ENCODE peak calls at places on chromosomes 13 and 19, in six cellular contexts. J is AG09319, N is ascending aorta, H is lower leg skin, Y is suprapubic skin, K is Calu3. F is an unnamed sample.
A peak's percentile ranks its signal among the peaks of the same experiment; 100 is the strongest.

GRCh38 chr13:37226966-37227365 is 121.5 kb upstream of the CSNK1A1L start:
- DNase-seq in J (no peak), N (no peak), H (no peak), Y (no peak), K (no peak), F (no peak)

GRCh38 chr19:7655581-7655980 is 13.3 kb upstream of the RETN start:
- DNase-seq in J (no peak), N (no peak), H (no peak), Y (no peak), K (no peak), F (no peak)

GRCh38 chr19:38952395-38953165 is 21.8 kb downstream of the MRPS12 start:
- DNase-seq in J (no peak), N (no peak), H (no peak), Y (no peak), K (peak; percentile 77), F (no peak)

GRCh38 chr13:95510950-95511349 is 41.6 kb upstream of the CLDN10 start:
- DNase-seq in J (no peak), N (no peak), H (no peak), Y (no peak), K (no peak), F (no peak)

GRCh38 chr13:19860884-19861655 is 2.4 kb downstream of the ZMYM5 start:
- DNase-seq in J (no peak), N (peak; percentile 67), H (no peak), Y (no peak), K (peak; percentile 53), F (no peak)

GRCh38 chr13:76398426-76398825 is 487.8 kb downstream of the KCTD12 start:
- DNase-seq in J (no peak), N (no peak), H (no peak), Y (no peak), K (no peak), F (no peak)

GRCh38 chr13:76292726-76293125 is 593.5 kb downstream of the KCTD12 start:
- DNase-seq in J (no peak), N (no peak), H (no peak), Y (no peak), K (no peak), F (no peak)

GRCh38 chr13:47588676-47589075 is 412.4 kb downstream of the SUCLA2 start:
- DNase-seq in J (no peak), N (no peak), H (no peak), Y (no peak), K (no peak), F (no peak)

GRCh38 chr13:45953082-45953481 is 99.5 kb downstream of the ZC3H13 start:
- DNase-seq in J (no peak), N (no peak), H (no peak), Y (no peak), K (no peak), F (no peak)

GRCh38 chr19:28009696-28010095 is 1203.3 kb downstream of the UQCRFS1 start:
- DNase-seq in J (no peak), N (no peak), H (no peak), Y (no peak), K (no peak), F (no peak)
- TF ChIP-seq CTCF in J (no peak), N (no peak), H (no peak), Y (no peak), K (no peak), F (no peak)

GRCh38 chr19:16801599-16801998 is 27.6 kb upstream of the SIN3B start:
- DNase-seq in J (no peak), N (no peak), H (no peak), Y (no peak), K (no peak), F (no peak)
- TF ChIP-seq CTCF in J (no peak), N (no peak), H (no peak), Y (no peak), K (no peak), F (peak; percentile 40)

DNA sequence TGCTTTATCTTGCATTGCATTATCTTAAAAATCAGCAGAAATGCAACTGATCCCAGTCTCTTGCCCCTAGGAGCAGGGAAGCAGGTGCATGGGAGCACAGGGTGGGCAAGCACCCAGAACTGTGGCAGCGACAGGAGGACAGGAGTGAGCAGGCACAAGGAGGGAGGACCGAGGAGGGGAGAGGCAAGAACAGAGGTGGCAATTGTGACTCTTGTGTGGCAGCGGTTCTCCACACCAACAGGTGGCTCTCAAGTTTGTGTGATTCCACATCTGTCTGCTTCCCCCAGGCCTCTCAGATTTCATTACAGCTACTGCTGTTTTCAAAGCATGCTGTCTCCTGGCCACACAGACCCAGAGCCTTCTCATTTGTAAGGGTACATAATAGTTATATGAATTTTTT is 108.6 kb downstream of the STK24 start:
- DNase-seq in J (no peak), N (no peak), H (no peak), Y (no peak), K (no peak), F (no peak)
- TF ChIP-seq CTCF in J (no peak), N (no peak), H (no peak), Y (no peak), K (no peak), F (no peak)

GRCh38 chr13:90974249-90974954 is 373.1 kb upstream of the MIR17HG start:
- DNase-seq in J (no peak), N (no peak), H (no peak), Y (no peak), K (no peak), F (no peak)

GRCh38 chr13:90968510-90968909 is 379.0 kb upstream of the MIR17HG start:
- DNase-seq in J (no peak), N (no peak), H (no peak), Y (no peak), K (peak; percentile 9), F (no peak)
- TF ChIP-seq CTCF in J (no peak), N (no peak), H (no peak), Y (no peak), K (no peak), F (peak; percentile 77)

GRCh38 chr19:13583114-13583513 is 76.8 kb upstream of the CACNA1A start:
- DNase-seq in J (no peak), N (no peak), H (no peak), Y (no peak), K (no peak), F (no peak)

GRCh38 chr19:13576726-13577125 is 70.4 kb upstream of the CACNA1A start:
- DNase-seq in J (no peak), N (no peak), H (no peak), Y (no peak), K (no peak), F (no peak)

GRCh38 chr19:13574933-13575332 is 68.7 kb upstream of the CACNA1A start:
- DNase-seq in J (no peak), N (no peak), H (no peak), Y (no peak), K (no peak), F (no peak)

GRCh38 chr19:13583753-13584152 is 77.5 kb upstream of the CACNA1A start:
- DNase-seq in J (no peak), N (no peak), H (no peak), Y (no peak), K (no peak), F (no peak)

DNA sequence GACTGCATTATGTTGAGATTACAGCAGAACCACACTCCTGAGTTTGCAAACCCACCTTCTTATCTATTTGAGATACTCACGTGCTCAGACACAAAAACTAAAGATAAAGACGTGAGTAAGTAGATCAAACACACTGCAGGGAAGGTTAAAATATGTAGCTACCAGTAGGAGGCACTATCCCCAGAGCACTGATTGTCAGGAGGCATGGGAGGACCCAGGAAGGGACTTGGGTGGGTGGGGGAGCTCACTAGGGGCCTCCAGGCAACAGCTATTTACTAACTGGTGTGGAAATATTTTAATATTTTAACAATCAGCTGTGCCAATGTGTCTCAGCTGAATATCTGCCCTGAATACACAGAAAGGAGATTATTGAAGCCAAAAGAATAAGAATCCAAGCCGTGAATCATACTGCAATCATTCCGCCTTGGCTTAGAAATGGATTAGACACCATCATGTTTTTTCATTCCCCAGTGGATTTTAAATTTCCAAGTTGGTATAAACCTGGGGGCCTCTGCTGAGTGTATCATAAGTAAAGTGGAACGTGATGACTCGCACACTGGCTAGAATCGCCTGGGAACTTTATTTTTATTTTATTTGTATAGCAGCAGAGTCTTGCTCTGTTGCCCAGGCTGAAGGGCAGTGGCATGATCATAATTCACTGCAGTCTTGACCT is 73.2 kb upstream of the CACNA1A start:
- DNase-seq in J (no peak), N (no peak), H (no peak), Y (no peak), K (no peak), F (no peak)
- TF ChIP-seq CTCF in J (no peak), N (no peak), H (no peak), Y (no peak), K (no peak), F (no peak)

GRCh38 chr13:32790731-32791130 is 204.5 kb downstream of the PDS5B start:
- DNase-seq in J (no peak), N (no peak), H (no peak), Y (no peak), K (no peak), F (no peak)
- TF ChIP-seq CTCF in J (no peak), N (no peak), H (no peak), Y (no peak), K (no peak), F (peak; percentile 40)

GRCh38 chr19:1011831-1012333 is 9.0 kb downstream of the TMEM259 start:
- DNase-seq in J (no peak), N (no peak), H (no peak), Y (no peak), K (no peak), F (no peak)
- TF ChIP-seq CTCF in J (no peak), N (no peak), H (no peak), Y (no peak), K (no peak), F (no peak)

DNA sequence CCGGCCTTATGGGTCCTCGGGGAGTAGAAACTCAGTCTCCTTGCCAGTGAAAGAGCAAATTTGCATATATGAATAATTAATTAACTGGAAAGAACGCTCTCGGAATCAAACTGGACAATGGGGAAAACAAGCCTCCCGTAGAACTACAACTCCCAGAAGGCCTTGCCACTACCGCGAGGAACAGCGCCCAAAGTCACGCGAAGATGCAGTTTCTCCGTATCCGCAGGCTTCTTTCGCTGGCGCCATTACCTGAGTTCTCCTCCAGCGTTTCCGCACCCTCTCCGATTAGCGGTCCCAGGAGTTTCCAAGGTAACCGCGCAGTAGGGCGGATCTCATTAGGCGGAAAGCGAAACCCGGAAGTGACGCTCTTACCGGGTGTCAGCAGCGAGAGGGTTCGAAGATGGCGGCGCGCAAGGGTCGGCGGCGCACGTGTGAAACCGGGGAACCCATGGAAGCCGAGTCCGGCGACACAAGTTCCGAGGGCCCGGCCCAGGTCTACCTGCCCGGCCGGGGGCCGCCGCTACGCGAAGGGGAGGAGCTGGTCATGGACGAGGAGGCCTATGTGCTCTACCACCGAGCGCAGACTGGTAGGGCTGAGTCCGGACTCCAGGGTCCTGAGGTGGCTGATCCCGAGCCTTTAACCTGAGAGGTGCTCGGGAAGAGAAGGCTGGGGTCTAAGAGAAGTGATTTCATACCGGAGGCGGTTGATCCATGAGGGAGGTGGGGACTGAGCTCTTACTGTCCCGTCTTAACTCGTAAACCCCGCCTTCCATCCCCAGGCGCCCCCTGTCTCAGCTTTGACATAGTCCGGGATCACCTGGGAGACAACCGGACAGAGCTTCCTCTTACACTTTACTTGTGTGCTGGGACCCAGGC is at the start of gene GRWD1:
- DNase-seq in J (peak; percentile 79), N (peak; percentile 96), H (peak; percentile 92), Y (peak; percentile 94), K (peak; percentile 92), F (no peak)
- TF ChIP-seq CTCF in J (no peak), N (no peak), H (no peak), Y (no peak), K (peak; percentile 6), F (peak; percentile 29)